ENCODE peak calls at places on chromosomes 4 and X, in eight cellular contexts. Q is cardiac fibroblast, E is spleen, U is Calu3, L is mesothelial cell of epicardium, V is neural crest cell, O is fibroblast of the aortic adventitia, Z is fibroblast of mammary gland. K is an unnamed sample.
A peak's percentile ranks its signal among the peaks of the same experiment; 100 is the strongest.

GRCh38 chr4:71487324-71487677 is 148.5 kb downstream of the SLC4A4 start:
- DNase-seq in E (no peak), V (peak; percentile 6), Q (no peak), Z (no peak), U (no peak), O (no peak), L (no peak), K (no peak)

GRCh38 chrX:81082649-81083048 is 119.1 kb downstream of the HMGN5 start:
- DNase-seq in V (no peak), E (no peak), L (no peak), Q (no peak), Z (no peak), O (no peak), U (no peak), K (no peak)

GRCh38 chrX:19855700-19856381 is 31.6 kb downstream of the SH3KBP1 start:
- DNase-seq in E (no peak), O (peak; percentile 40), L (no peak), V (no peak), Z (no peak), Q (peak; percentile 12), U (no peak), K (no peak)

GRCh38 chr4:186724861-186725419 is 1.3 kb upstream of the FAT1 start:
- DNase-seq in Z (peak; percentile 36), U (no peak), V (peak; percentile 9), O (peak; percentile 31), L (no peak), E (no peak), Q (peak; percentile 55), K (no peak)

GRCh38 chrX:55290963-55291362 is 26.2 kb upstream of the PAGE3 start:
- DNase-seq in E (no peak), V (no peak), L (no peak), O (no peak), U (no peak), Z (no peak), Q (no peak), K (no peak)

GRCh38 chr4:74376888-74377483 is 12.0 kb downstream of the EREG start:
- DNase-seq in L (no peak), E (no peak), Z (peak; percentile 85), O (peak; percentile 83), Q (peak; percentile 89), V (no peak), U (no peak), K (no peak)

GRCh38 chr4:110059556-110060191 is 138.7 kb downstream of the ELOVL6 start:
- DNase-seq in V (no peak), L (no peak), Z (peak; percentile 68), Q (peak; percentile 59), E (no peak), U (no peak), O (peak; percentile 19), K (no peak)

GRCh38 chrX:71665747-71666146 is 1.6 kb upstream of the LOC101059915 start:
- DNase-seq in O (no peak), U (no peak), L (no peak), Q (no peak), V (no peak), E (peak; percentile 62), Z (no peak), K (no peak)

GRCh38 chr4:170675568-170676262 is 586.0 kb upstream of the AADAT start:
- DNase-seq in U (no peak), V (no peak), O (no peak), E (no peak), L (no peak), Z (peak; percentile 40), Q (peak; percentile 11), K (no peak)

GRCh38 chr4:181420950-181421349 is 822.3 kb upstream of the TENM3 start:
- DNase-seq in L (no peak), Z (no peak), V (no peak), U (no peak), E (no peak), O (no peak), Q (no peak), K (no peak)

GRCh38 chr4:20831746-20832145 is 131.5 kb downstream of the PACRGL start:
- DNase-seq in U (no peak), V (no peak), Z (peak; percentile 24), Q (peak; percentile 33), E (no peak), O (no peak), L (no peak), K (no peak)

GRCh38 chrX:25721564-25721963 is 416.6 kb upstream of the MAGEB18 start:
- DNase-seq in Q (peak; percentile 22), E (no peak), Z (peak; percentile 0), L (no peak), O (peak; percentile 18), U (no peak), V (no peak), K (no peak)

GRCh38 chr4:158182736-158183135 is 9.9 kb upstream of the GASK1B start:
- DNase-seq in Q (no peak), O (no peak), U (no peak), L (no peak), Z (no peak), V (no peak), E (no peak), K (no peak)

GRCh38 chr4:4412661-4413372 is 25.9 kb downstream of the NSG1 start:
- DNase-seq in L (no peak), Q (no peak), O (no peak), U (no peak), V (no peak), Z (no peak), E (peak; percentile 59), K (no peak)

GRCh38 chr4:2288051-2288541 is 26.2 kb upstream of the MXD4 start:
- DNase-seq in V (no peak), O (no peak), Z (no peak), U (no peak), L (no peak), Q (no peak), E (peak; percentile 69), K (peak; percentile 64)

GRCh38 chr4:1380368-1381151 is 25.7 kb downstream of the NKX1-1 start:
- DNase-seq in Z (no peak), L (no peak), O (no peak), U (no peak), E (peak; percentile 71), V (no peak), Q (no peak), K (no peak)

GRCh38 chr4:151231915-151232595 is 44.9 kb upstream of the PRSS48 start:
- DNase-seq in V (no peak), O (peak; percentile 61), U (no peak), L (no peak), Z (no peak), E (no peak), Q (no peak), K (no peak)

GRCh38 chrX:30275498-30275897 is 28.6 kb downstream of the MAGEB1 start:
- DNase-seq in O (peak; percentile 55), V (no peak), Q (peak; percentile 38), U (no peak), L (no peak), Z (peak; percentile 54), E (no peak), K (no peak)

GRCh38 chr4:55172694-55173287 is 47.4 kb upstream of the KDR start:
- DNase-seq in E (no peak), O (peak; percentile 84), Q (peak; percentile 88), Z (peak; percentile 43), U (peak; percentile 24), L (no peak), V (no peak), K (no peak)

GRCh38 chrX:31656013-31656412 is 584.2 kb upstream of the FTHL17 start:
- DNase-seq in Z (peak; percentile 18), U (no peak), L (no peak), V (no peak), O (peak; percentile 2), Q (peak; percentile 43), E (no peak), K (no peak)

GRCh38 chr4:166143227-166143626 is 270.2 kb downstream of the TLL1 start:
- DNase-seq in V (no peak), Q (peak; percentile 69), Z (peak; percentile 11), U (no peak), L (no peak), E (no peak), O (no peak), K (no peak)

GRCh38 chr4:52566136-52567031 is 92.7 kb downstream of the USP46 start:
- DNase-seq in U (no peak), O (peak; percentile 19), E (no peak), Z (peak; percentile 73), V (no peak), L (no peak), Q (peak; percentile 27), K (no peak)

GRCh38 chr4:188341428-188341827 is 202.2 kb downstream of the TRIML1 start:
- DNase-seq in Q (no peak), Z (no peak), U (no peak), O (no peak), L (no peak), V (no peak), E (no peak), K (no peak)

GRCh38 chr4:146029147-146029546 is 90.5 kb upstream of the ZNF827 start:
- DNase-seq in U (no peak), Z (peak; percentile 38), Q (peak; percentile 47), E (no peak), O (peak; percentile 26), L (no peak), V (no peak), K (no peak)
- TF ChIP-seq CTCF in U (no peak), Z (no peak), Q (no peak), E (no peak), O (no peak), L (no peak), V (no peak), K (no peak)

GRCh38 chrX:103248553-103248952 is 6.4 kb downstream of the TCEAL8 start:
- DNase-seq in Q (peak; percentile 41), Z (peak; percentile 30), V (no peak), E (no peak), O (peak; percentile 47), L (no peak), U (no peak), K (no peak)
- TF ChIP-seq CTCF in Q (peak; percentile 43), Z (peak; percentile 49), V (peak; percentile 65), E (peak; percentile 39), O (peak; percentile 60), L (peak; percentile 51), U (no peak), K (peak; percentile 68)

GRCh38 chr4:112201915-112202505 is 29.6 kb upstream of the AP1AR start:
- DNase-seq in O (no peak), E (no peak), Z (no peak), V (no peak), Q (no peak), U (no peak), L (no peak), K (no peak)
- TF ChIP-seq CTCF in O (no peak), E (no peak), Z (no peak), V (no peak), Q (no peak), U (no peak), L (no peak), K (no peak)

DNA sequence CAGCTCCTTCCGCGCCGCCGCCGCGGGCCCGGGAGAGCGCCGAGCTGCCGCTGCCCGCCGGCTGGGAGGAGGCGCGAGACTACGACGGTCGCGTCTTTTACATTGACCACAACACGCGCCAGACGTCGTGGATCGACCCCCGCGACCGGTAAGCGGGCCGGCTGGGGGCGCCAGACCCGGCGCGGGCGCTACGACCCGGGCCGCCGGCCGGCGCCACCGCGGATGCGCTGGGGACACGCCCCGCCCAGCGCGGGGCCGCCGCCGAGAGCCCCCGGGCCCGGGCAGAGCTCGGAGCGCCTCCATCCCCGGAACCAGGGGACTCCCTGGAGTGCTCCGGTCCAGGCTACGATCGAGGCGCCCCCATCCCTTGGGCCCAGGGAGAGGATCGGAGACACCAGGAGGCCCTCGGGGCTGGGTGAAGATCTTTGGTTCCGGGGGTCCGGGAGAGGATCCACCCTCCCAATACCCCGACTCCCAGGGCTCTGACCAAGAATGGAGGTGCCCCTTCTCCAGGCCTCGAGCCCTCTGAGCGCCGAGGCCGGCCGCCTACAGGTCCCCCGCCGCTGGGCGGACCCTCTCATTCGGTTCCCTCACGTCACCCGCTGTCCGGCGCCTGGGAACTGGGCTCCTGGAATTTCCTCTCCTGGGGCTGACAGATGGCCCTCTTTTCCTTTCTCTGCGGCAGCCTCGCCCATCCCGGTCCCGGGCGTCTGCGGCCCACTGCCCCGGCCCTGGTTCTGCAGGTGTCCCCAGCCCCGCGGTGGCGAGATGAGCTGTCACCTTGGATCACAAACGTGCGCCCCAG is 48.8 kb downstream of the CLDN34 start:
- DNase-seq in V (peak; percentile 10), Q (no peak), Z (no peak), E (peak; percentile 85), U (peak; percentile 39), O (no peak), L (peak; percentile 52), K (no peak)
- TF ChIP-seq CTCF in V (no peak), Q (no peak), Z (no peak), E (no peak), U (no peak), O (no peak), L (no peak), K (no peak)